ENCODE peak calls at places on chromosomes 7 and 10, in four cellular contexts. One of them, this sample, is unnamed.

GRCh38 chr10:29807407-29807806 is 172.6 kb upstream of the SVIL start:
- DNase-seq in CD4-positive, CD25-positive, alpha-beta regulatory T cell: no peak
- DNase-seq in IMR-90: peak; percentile 82
- DNase-seq in tibial artery: no peak
- DNase-seq in this sample: no peak

GRCh38 chr10:35397953-35398352 is 61.6 kb downstream of the CCNY start:
- DNase-seq in CD4-positive, CD25-positive, alpha-beta regulatory T cell: no peak
- DNase-seq in IMR-90: no peak
- DNase-seq in tibial artery: no peak
- DNase-seq in this sample: no peak

GRCh38 chr10:88408111-88408510 is 175.0 kb downstream of the RNLS start:
- DNase-seq in CD4-positive, CD25-positive, alpha-beta regulatory T cell: no peak
- DNase-seq in IMR-90: no peak
- DNase-seq in tibial artery: no peak
- DNase-seq in this sample: no peak

GRCh38 chr10:73908853-73909611 is 1.9 kb upstream of the PLAU start:
- DNase-seq in CD4-positive, CD25-positive, alpha-beta regulatory T cell: no peak
- DNase-seq in IMR-90: peak; percentile 100
- DNase-seq in tibial artery: peak; percentile 76
- DNase-seq in this sample: peak; percentile 82

GRCh38 chr10:128739937-128740336 is 613.7 kb upstream of the MKI67 start:
- DNase-seq in CD4-positive, CD25-positive, alpha-beta regulatory T cell: no peak
- DNase-seq in IMR-90: no peak
- DNase-seq in tibial artery: no peak
- DNase-seq in this sample: no peak

GRCh38 chr7:118311121-118311803 is 86.8 kb downstream of the ANKRD7 start:
- DNase-seq in CD4-positive, CD25-positive, alpha-beta regulatory T cell: no peak
- DNase-seq in IMR-90: no peak
- DNase-seq in tibial artery: no peak
- DNase-seq in this sample: no peak

GRCh38 chr10:94630017-94630688 is 53.4 kb upstream of the CYP2C18 start:
- DNase-seq in CD4-positive, CD25-positive, alpha-beta regulatory T cell: no peak
- DNase-seq in IMR-90: peak; percentile 12
- DNase-seq in tibial artery: no peak
- DNase-seq in this sample: no peak

GRCh38 chr7:128829391-128830166 is 627 bp upstream of the FLNC start:
- DNase-seq in CD4-positive, CD25-positive, alpha-beta regulatory T cell: no peak
- DNase-seq in IMR-90: peak; percentile 84
- DNase-seq in tibial artery: peak; percentile 70
- DNase-seq in this sample: no peak

GRCh38 chr7:36154255-36155212 is 1.5 kb downstream of the EEPD1 start:
- DNase-seq in CD4-positive, CD25-positive, alpha-beta regulatory T cell: no peak
- DNase-seq in IMR-90: no peak
- DNase-seq in tibial artery: no peak
- DNase-seq in this sample: no peak

GRCh38 chr10:132904814-132905649 is 37.3 kb downstream of the CFAP46 start:
- DNase-seq in CD4-positive, CD25-positive, alpha-beta regulatory T cell: no peak
- DNase-seq in IMR-90: peak; percentile 5
- DNase-seq in tibial artery: no peak
- DNase-seq in this sample: peak; percentile 21

GRCh38 chr7:113371376-113372043 is 253.2 kb upstream of the SMIM30 start:
- DNase-seq in CD4-positive, CD25-positive, alpha-beta regulatory T cell: no peak
- DNase-seq in IMR-90: peak; percentile 2
- DNase-seq in tibial artery: no peak
- DNase-seq in this sample: no peak

GRCh38 chr10:86376852-86377796 is 10.5 kb upstream of the GRID1 start:
- DNase-seq in CD4-positive, CD25-positive, alpha-beta regulatory T cell: peak; percentile 73
- DNase-seq in IMR-90: peak; percentile 28
- DNase-seq in tibial artery: peak; percentile 78
- DNase-seq in this sample: no peak

GRCh38 chr10:99851825-99852224 is 69.4 kb downstream of the ABCC2 start:
- DNase-seq in CD4-positive, CD25-positive, alpha-beta regulatory T cell: no peak
- DNase-seq in IMR-90: no peak
- DNase-seq in tibial artery: no peak
- DNase-seq in this sample: no peak

GRCh38 chr7:92244803-92245486 is 769 bp downstream of the KRIT1 start:
- DNase-seq in CD4-positive, CD25-positive, alpha-beta regulatory T cell: no peak
- DNase-seq in IMR-90: peak; percentile 7
- DNase-seq in tibial artery: no peak
- DNase-seq in this sample: no peak

GRCh38 chr10:24929056-24929544 is 23.3 kb downstream of the PRTFDC1 start:
- DNase-seq in CD4-positive, CD25-positive, alpha-beta regulatory T cell: no peak
- DNase-seq in IMR-90: no peak
- DNase-seq in tibial artery: no peak
- DNase-seq in this sample: no peak

GRCh38 chr7:74412061-74412460 is 41.6 kb upstream of the GTF2IRD1 start:
- DNase-seq in CD4-positive, CD25-positive, alpha-beta regulatory T cell: no peak
- DNase-seq in IMR-90: no peak
- DNase-seq in tibial artery: no peak
- DNase-seq in this sample: no peak

GRCh38 chr7:106501605-106502580 is 159.1 kb downstream of the CCDC71L start:
- DNase-seq in CD4-positive, CD25-positive, alpha-beta regulatory T cell: no peak
- DNase-seq in IMR-90: no peak
- DNase-seq in tibial artery: no peak
- DNase-seq in this sample: no peak

GRCh38 chr7:42338231-42339222 is 101.5 kb upstream of the GLI3 start:
- DNase-seq in CD4-positive, CD25-positive, alpha-beta regulatory T cell: no peak
- DNase-seq in IMR-90: peak; percentile 33
- DNase-seq in tibial artery: no peak
- DNase-seq in this sample: no peak

GRCh38 chr7:96219382-96220130 is 102.3 kb downstream of the SLC25A13 start:
- DNase-seq in CD4-positive, CD25-positive, alpha-beta regulatory T cell: no peak
- DNase-seq in IMR-90: peak; percentile 60
- DNase-seq in tibial artery: no peak
- DNase-seq in this sample: no peak

GRCh38 chr7:139544645-139545044 is 21.2 kb downstream of the CLEC2L start:
- DNase-seq in CD4-positive, CD25-positive, alpha-beta regulatory T cell: no peak
- DNase-seq in IMR-90: no peak
- DNase-seq in tibial artery: no peak
- DNase-seq in this sample: no peak

GRCh38 chr7:132203021-132203420 is 373.2 kb downstream of the PLXNA4 start:
- DNase-seq in CD4-positive, CD25-positive, alpha-beta regulatory T cell: no peak
- DNase-seq in IMR-90: no peak
- DNase-seq in tibial artery: no peak
- DNase-seq in this sample: no peak

GRCh38 chr7:84022009-84022408 is 172.6 kb downstream of the SEMA3A start:
- DNase-seq in CD4-positive, CD25-positive, alpha-beta regulatory T cell: no peak
- DNase-seq in IMR-90: no peak
- DNase-seq in tibial artery: no peak
- DNase-seq in this sample: no peak

GRCh38 chr7:80467069-80467468 is 44.8 kb downstream of the GNAT3 start:
- DNase-seq in CD4-positive, CD25-positive, alpha-beta regulatory T cell: no peak
- DNase-seq in IMR-90: peak; percentile 85
- DNase-seq in tibial artery: no peak
- DNase-seq in this sample: no peak

GRCh38 chr10:69800109-69800508 is 1.6 kb upstream of the COL13A1 start:
- DNase-seq in CD4-positive, CD25-positive, alpha-beta regulatory T cell: no peak
- DNase-seq in IMR-90: peak; percentile 75
- DNase-seq in tibial artery: peak; percentile 74
- DNase-seq in this sample: no peak

GRCh38 chr10:71158902-71159301 is 53.5 kb upstream of the UNC5B start:
- DNase-seq in CD4-positive, CD25-positive, alpha-beta regulatory T cell: no peak
- DNase-seq in IMR-90: no peak
- DNase-seq in tibial artery: no peak
- DNase-seq in this sample: no peak

GRCh38 chr10:120945801-120946302 is 94.7 kb downstream of the WDR11 start:
- DNase-seq in CD4-positive, CD25-positive, alpha-beta regulatory T cell: no peak
- DNase-seq in IMR-90: no peak
- DNase-seq in tibial artery: no peak
- DNase-seq in this sample: no peak

GRCh38 chr10:13872411-13872810 is 285.6 kb downstream of the PRPF18 start:
- DNase-seq in CD4-positive, CD25-positive, alpha-beta regulatory T cell: no peak
- DNase-seq in IMR-90: no peak
- DNase-seq in tibial artery: no peak
- DNase-seq in this sample: no peak

GRCh38 chr7:47543659-47544058 is 38.3 kb downstream of the TNS3 start:
- DNase-seq in CD4-positive, CD25-positive, alpha-beta regulatory T cell: no peak
- DNase-seq in IMR-90: no peak
- DNase-seq in tibial artery: no peak
- DNase-seq in this sample: no peak

GRCh38 chr7:128347573-128348147 is 4.0 kb upstream of the RBM28 start:
- DNase-seq in CD4-positive, CD25-positive, alpha-beta regulatory T cell: peak; percentile 23
- DNase-seq in IMR-90: peak; percentile 45
- DNase-seq in tibial artery: no peak
- DNase-seq in this sample: no peak

GRCh38 chr7:42877852-42878251 is 34.0 kb downstream of the C7orf25 start:
- DNase-seq in CD4-positive, CD25-positive, alpha-beta regulatory T cell: no peak
- DNase-seq in IMR-90: no peak
- DNase-seq in tibial artery: no peak
- DNase-seq in this sample: no peak

GRCh38 chr7:47539398-47540052 is 42.4 kb downstream of the TNS3 start:
- DNase-seq in CD4-positive, CD25-positive, alpha-beta regulatory T cell: no peak
- DNase-seq in IMR-90: peak; percentile 92
- DNase-seq in tibial artery: no peak
- DNase-seq in this sample: no peak

GRCh38 chr7:1662101-1662500 is 8.0 kb upstream of the ELFN1 start:
- DNase-seq in CD4-positive, CD25-positive, alpha-beta regulatory T cell: no peak
- DNase-seq in IMR-90: no peak
- DNase-seq in tibial artery: peak; percentile 52
- DNase-seq in this sample: peak; percentile 29

GRCh38 chr7:124459101-124460052 is 306.2 kb downstream of the GPR37 start:
- DNase-seq in CD4-positive, CD25-positive, alpha-beta regulatory T cell: no peak
- DNase-seq in IMR-90: peak; percentile 87
- DNase-seq in tibial artery: no peak
- DNase-seq in this sample: no peak

GRCh38 chr10:15605740-15606369 is 113.9 kb downstream of the ITGA8 start:
- DNase-seq in CD4-positive, CD25-positive, alpha-beta regulatory T cell: no peak
- DNase-seq in IMR-90: no peak
- DNase-seq in tibial artery: no peak
- DNase-seq in this sample: no peak

DNA sequence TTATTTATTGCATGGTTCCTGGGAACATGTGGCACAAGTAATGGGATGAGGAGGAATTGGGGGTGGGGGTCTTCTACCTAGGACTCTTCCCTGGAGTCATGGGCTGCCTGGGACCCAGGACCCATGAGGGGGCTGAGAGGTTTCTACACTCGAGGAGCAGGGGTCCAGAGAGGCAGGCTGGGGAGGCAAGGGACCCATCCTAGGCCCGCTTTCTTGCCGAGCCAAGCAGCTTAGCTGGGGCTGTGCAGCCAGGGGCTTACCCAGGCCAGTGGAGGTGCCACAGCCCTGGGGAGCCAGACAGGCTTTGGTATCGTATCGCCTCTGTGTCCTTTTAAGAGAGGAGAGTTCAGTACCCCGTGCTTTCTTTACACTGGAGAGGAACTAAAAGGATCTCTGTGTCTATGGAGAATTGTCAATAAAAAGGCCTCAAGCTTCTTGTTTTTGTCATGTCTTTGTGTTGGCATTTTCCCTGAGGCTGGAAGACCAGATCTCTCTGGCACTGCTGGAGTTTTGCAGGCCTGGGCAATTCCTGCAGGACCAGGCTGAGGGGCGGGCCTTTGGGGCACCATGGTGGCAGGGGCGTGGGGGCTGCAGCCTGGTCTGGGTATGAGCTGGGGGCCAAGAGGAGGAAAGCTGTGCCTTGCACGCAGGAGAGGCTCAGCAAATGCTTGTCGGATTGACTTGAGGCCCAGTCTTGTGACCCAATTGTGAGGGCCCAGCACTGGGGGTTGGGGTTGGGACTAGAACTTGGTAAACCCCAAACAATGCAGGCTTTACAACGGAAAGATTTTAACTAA is 11.1 kb downstream of the SFRP5 start:
- DNase-seq in CD4-positive, CD25-positive, alpha-beta regulatory T cell: no peak
- DNase-seq in IMR-90: no peak
- DNase-seq in tibial artery: no peak
- DNase-seq in this sample: no peak
- H3K36me3 ChIP-seq in CD4-positive, CD25-positive, alpha-beta regulatory T cell: peaks cover 45% of the 10 kb centered on the region
- H3K36me3 ChIP-seq in IMR-90: peaks cover 36% of the 10 kb centered on the region
- H3K36me3 ChIP-seq in tibial artery: peaks cover 27% of the 10 kb centered on the region
- H3K36me3 ChIP-seq in this sample: peaks cover 22% of the 10 kb centered on the region

GRCh38 chr7:159175792-159176191 is 31.1 kb upstream of the VIPR2 start:
- DNase-seq in CD4-positive, CD25-positive, alpha-beta regulatory T cell: no peak
- DNase-seq in IMR-90: no peak
- DNase-seq in tibial artery: no peak
- DNase-seq in this sample: no peak
- H3K9me3 ChIP-seq in CD4-positive, CD25-positive, alpha-beta regulatory T cell: peaks cover 6% of the 10 kb centered on the region
- H3K9me3 ChIP-seq in IMR-90: peaks cover 19% of the 10 kb centered on the region
- H3K9me3 ChIP-seq in tibial artery: no peaks in the 10 kb centered on the region
- H3K9me3 ChIP-seq in this sample: peaks cover 8% of the 10 kb centered on the region

GRCh38 chr7:101783381-101784181 is 33.8 kb upstream of the CUX1 start:
- DNase-seq in CD4-positive, CD25-positive, alpha-beta regulatory T cell: no peak
- DNase-seq in IMR-90: no peak
- DNase-seq in tibial artery: no peak
- DNase-seq in this sample: no peak

GRCh38 chr7:101782476-101782875 is 35.0 kb upstream of the CUX1 start:
- DNase-seq in CD4-positive, CD25-positive, alpha-beta regulatory T cell: no peak
- DNase-seq in IMR-90: no peak
- DNase-seq in tibial artery: no peak
- DNase-seq in this sample: no peak

GRCh38 chr7:101782886-101783285 is 34.5 kb upstream of the CUX1 start:
- DNase-seq in CD4-positive, CD25-positive, alpha-beta regulatory T cell: no peak
- DNase-seq in IMR-90: no peak
- DNase-seq in tibial artery: no peak
- DNase-seq in this sample: no peak

GRCh38 chr7:101781384-101781783 is 36.0 kb upstream of the CUX1 start:
- DNase-seq in CD4-positive, CD25-positive, alpha-beta regulatory T cell: no peak
- DNase-seq in IMR-90: no peak
- DNase-seq in tibial artery: no peak
- DNase-seq in this sample: no peak

GRCh38 chr7:101784275-101785127 is 32.9 kb upstream of the CUX1 start:
- DNase-seq in CD4-positive, CD25-positive, alpha-beta regulatory T cell: no peak
- DNase-seq in IMR-90: no peak
- DNase-seq in tibial artery: no peak
- DNase-seq in this sample: no peak
- H3K36me3 ChIP-seq in CD4-positive, CD25-positive, alpha-beta regulatory T cell: no peaks in the 10 kb centered on the region
- H3K36me3 ChIP-seq in IMR-90: no peaks in the 10 kb centered on the region
- H3K36me3 ChIP-seq in tibial artery: no peaks in the 10 kb centered on the region
- H3K36me3 ChIP-seq in this sample: no peaks in the 10 kb centered on the region

DNA sequence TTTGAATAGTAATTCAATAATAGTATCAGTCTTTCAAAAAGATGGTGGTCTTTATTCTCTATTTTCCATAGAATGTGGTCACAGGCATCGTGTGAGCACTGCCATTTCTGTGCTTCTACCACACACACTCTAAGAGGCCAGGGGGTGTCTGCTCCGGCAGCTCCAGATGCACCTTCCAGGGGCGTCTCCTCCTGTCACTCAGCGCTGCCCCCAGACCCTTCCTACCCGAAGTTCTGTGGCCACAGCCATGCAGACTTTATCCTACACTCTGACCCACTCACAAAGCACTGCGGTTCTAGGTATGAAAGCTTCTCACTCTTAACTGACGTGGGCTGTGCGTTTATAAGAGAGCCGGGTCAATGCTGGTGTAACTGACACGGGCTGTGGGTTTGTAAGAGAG is 364.6 kb downstream of the DNAJB6 start:
- DNase-seq in CD4-positive, CD25-positive, alpha-beta regulatory T cell: no peak
- DNase-seq in IMR-90: no peak
- DNase-seq in tibial artery: no peak
- DNase-seq in this sample: peak; percentile 3
- H3K9me3 ChIP-seq in CD4-positive, CD25-positive, alpha-beta regulatory T cell: no peaks in the 10 kb centered on the region
- H3K9me3 ChIP-seq in IMR-90: peaks cover 25% of the 10 kb centered on the region
- H3K9me3 ChIP-seq in tibial artery: no peaks in the 10 kb centered on the region
- H3K9me3 ChIP-seq in this sample: no peaks in the 10 kb centered on the region

GRCh38 chr7:130615583-130615982 is 53.0 kb downstream of the COPG2 start:
- DNase-seq in CD4-positive, CD25-positive, alpha-beta regulatory T cell: no peak
- DNase-seq in IMR-90: no peak
- DNase-seq in tibial artery: no peak
- DNase-seq in this sample: no peak
- H3K36me3 ChIP-seq in CD4-positive, CD25-positive, alpha-beta regulatory T cell: peaks cover 21% of the 10 kb centered on the region
- H3K36me3 ChIP-seq in IMR-90: peaks cover 6% of the 10 kb centered on the region
- H3K36me3 ChIP-seq in tibial artery: peaks cover 32% of the 10 kb centered on the region
- H3K36me3 ChIP-seq in this sample: peaks cover 34% of the 10 kb centered on the region

GRCh38 chr7:64874114-64874513 is 29.0 kb upstream of the ZNF273 start:
- DNase-seq in CD4-positive, CD25-positive, alpha-beta regulatory T cell: no peak
- DNase-seq in IMR-90: no peak
- DNase-seq in tibial artery: no peak
- DNase-seq in this sample: no peak
- H3K9me3 ChIP-seq in CD4-positive, CD25-positive, alpha-beta regulatory T cell: no peaks in the 10 kb centered on the region
- H3K9me3 ChIP-seq in IMR-90: peaks cover 13% of the 10 kb centered on the region
- H3K9me3 ChIP-seq in tibial artery: no peaks in the 10 kb centered on the region
- H3K9me3 ChIP-seq in this sample: peaks cover 2% of the 10 kb centered on the region